ENCODE peak calls at places on chromosomes 12 and 14, in ten cellular contexts. P is LoVo, O is GM06990, R is T-helper 1 cell, Z is mucosa of gallbladder, X is neural crest cell, E is NCI-H460, K is iPS-NIHi11, F is EH, H is sciatic nerve. D is an unnamed sample.

GRCh38 chr14:53432378-53432802 is 279.3 kb upstream of the DDHD1 start:
- DNase-seq in P (peak), O (peak), R (no peak), Z (no peak), X (peak), E (peak), K (peak), F (peak), H (no peak), D (no peak)

GRCh38 chr12:67764946-67765619 is 116.5 kb downstream of the DYRK2 start:
- DNase-seq in P (no peak), O (no peak), R (no peak), Z (no peak), X (no peak), E (no peak), K (peak), F (no peak), H (no peak), D (no peak)

GRCh38 chr12:118055865-118056773 is 4.9 kb downstream of the WSB2 start:
- DNase-seq in P (no peak), O (no peak), R (no peak), Z (no peak), X (no peak), E (no peak), K (no peak), F (no peak), H (no peak), D (no peak)

GRCh38 chr12:65940744-65941143 is 116.5 kb downstream of the HMGA2 start:
- DNase-seq in P (no peak), O (no peak), R (no peak), Z (no peak), X (no peak), E (no peak), K (no peak), F (no peak), H (no peak), D (no peak)

GRCh38 chr14:58765375-58765774 is 127.6 kb downstream of the DACT1 start:
- DNase-seq in P (no peak), O (no peak), R (no peak), Z (no peak), X (no peak), E (no peak), K (no peak), F (no peak), H (no peak), D (no peak)

GRCh38 chr12:4293299-4293941 is 19.9 kb downstream of the CCND2 start:
- DNase-seq in P (no peak), O (no peak), R (no peak), Z (no peak), X (no peak), E (no peak), K (no peak), F (no peak), H (peak), D (no peak)

GRCh38 chr14:99117671-99118045 is 154.3 kb downstream of the BCL11B start:
- DNase-seq in P (no peak), O (no peak), R (no peak), Z (no peak), X (no peak), E (no peak), K (no peak), F (no peak), H (no peak), D (no peak)

GRCh38 chr12:21989819-21990412 is 48.7 kb upstream of the ABCC9 start:
- DNase-seq in P (peak), O (no peak), R (no peak), Z (no peak), X (no peak), E (peak), K (no peak), F (peak), H (no peak), D (no peak)

GRCh38 chr14:62301911-62302310 is 539.7 kb downstream of the SNAPC1 start:
- DNase-seq in P (no peak), O (no peak), R (no peak), Z (no peak), X (no peak), E (no peak), K (no peak), F (peak), H (no peak), D (no peak)

GRCh38 chr12:54956322-54956721 is 28.2 kb downstream of the TESPA1 start:
- DNase-seq in P (no peak), O (no peak), R (no peak), Z (no peak), X (no peak), E (no peak), K (no peak), F (no peak), H (no peak), D (no peak)

GRCh38 chr12:60257063-60257462 is 661.2 kb downstream of the SLC16A7 start:
- DNase-seq in P (peak), O (no peak), R (no peak), Z (no peak), X (no peak), E (peak), K (no peak), F (peak), H (no peak), D (no peak)

GRCh38 chr12:47763481-47764344 is 5.0 kb upstream of the RAPGEF3 start:
- DNase-seq in P (no peak), O (no peak), R (no peak), Z (no peak), X (no peak), E (no peak), K (no peak), F (no peak), H (no peak), D (no peak)

GRCh38 chr12:110689601-110690430 is 901 bp upstream of the HVCN1 start:
- DNase-seq in P (no peak), O (peak), R (peak), Z (no peak), X (no peak), E (peak), K (no peak), F (peak), H (no peak), D (no peak)

GRCh38 chr12:132288516-132289188 is 40.7 kb downstream of the GALNT9 start:
- DNase-seq in P (no peak), O (no peak), R (no peak), Z (no peak), X (no peak), E (no peak), K (no peak), F (no peak), H (no peak), D (no peak)

D was measured in SK-N-MC.